ENCODE peak calls at places on chromosome 2, in five cellular contexts. L, T, K, N and G are unnamed samples.

GRCh38 chr2:172086349-172087190 is 1.3 kb downstream of the DLX1 start:
- DNase-seq in L (peak; percentile 47), T (no peak), K (no peak), N (no peak), G (peak; percentile 69)

GRCh38 chr2:19140463-19141208 is 217.8 kb downstream of the OSR1 start:
- DNase-seq in L (no peak), T (peak; percentile 94), K (peak; percentile 47), N (peak; percentile 78), G (no peak)

GRCh38 chr2:178819992-178820391 is 12.8 kb upstream of the TTN start:
- DNase-seq in L (no peak), T (peak; percentile 31), K (no peak), N (no peak), G (no peak)

GRCh38 chr2:55796121-55796520 is 102.5 kb upstream of the PNPT1 start:
- DNase-seq in L (no peak), T (no peak), K (no peak), N (no peak), G (no peak)

GRCh38 chr2:105953942-105954341 is 209.2 kb downstream of the NCK2 start:
- DNase-seq in L (no peak), T (no peak), K (no peak), N (no peak), G (no peak)

GRCh38 chr2:238864207-238865014 is 16.5 kb downstream of the TWIST2 start:
- DNase-seq in L (no peak), T (peak; percentile 98), K (peak; percentile 93), N (peak; percentile 90), G (no peak)

GRCh38 chr2:40760071-40760666 is 308.3 kb upstream of the SLC8A1 start:
- DNase-seq in L (no peak), T (peak; percentile 39), K (peak; percentile 64), N (peak; percentile 39), G (no peak)

GRCh38 chr2:222290691-222291484 is 7.9 kb downstream of the PAX3 start:
- DNase-seq in L (no peak), T (no peak), K (peak; percentile 74), N (no peak), G (no peak)

GRCh38 chr2:98908909-98909308 is 27.1 kb downstream of the CRACDL start:
- DNase-seq in L (no peak), T (peak; percentile 59), K (no peak), N (peak; percentile 22), G (no peak)

GRCh38 chr2:36355157-36355889 is at the start of gene CRIM1:
- DNase-seq in L (no peak), T (peak; percentile 95), K (peak; percentile 98), N (peak; percentile 91), G (peak; percentile 75)

GRCh38 chr2:27233341-27233740 is 16.2 kb downstream of the CAD start:
- DNase-seq in L (no peak), T (no peak), K (no peak), N (no peak), G (no peak)

GRCh38 chr2:124258481-124258880 is 233.4 kb downstream of the CNTNAP5 start:
- DNase-seq in L (no peak), T (no peak), K (no peak), N (no peak), G (no peak)

GRCh38 chr2:187617925-187618324 is 63.7 kb upstream of the TFPI start:
- DNase-seq in L (no peak), T (no peak), K (no peak), N (no peak), G (no peak)

GRCh38 chr2:202186641-202187202 is 51.7 kb downstream of the SUMO1 start:
- DNase-seq in L (no peak), T (no peak), K (no peak), N (no peak), G (no peak)

GRCh38 chr2:155844481-155844880 is 488.0 kb downstream of the NR4A2 start:
- DNase-seq in L (no peak), T (no peak), K (no peak), N (no peak), G (no peak)

GRCh38 chr2:21055879-21056790 is 12.3 kb upstream of the APOB start:
- DNase-seq in L (no peak), T (no peak), K (no peak), N (no peak), G (no peak)

GRCh38 chr2:105732096-105732495 is 12.6 kb upstream of the NCK2 start:
- DNase-seq in L (no peak), T (no peak), K (peak; percentile 67), N (peak; percentile 73), G (no peak)

GRCh38 chr2:208025814-208026184 is 472 bp upstream of the PLEKHM3 start:
- DNase-seq in L (peak; percentile 6), T (peak; percentile 23), K (peak; percentile 20), N (no peak), G (peak; percentile 37)

GRCh38 chr2:11290713-11291112 is 53.7 kb downstream of the ROCK2 start:
- DNase-seq in L (no peak), T (no peak), K (no peak), N (no peak), G (no peak)

GRCh38 chr2:28364611-28365010 is 28.0 kb upstream of the FOSL2 start:
- DNase-seq in L (no peak), T (no peak), K (no peak), N (no peak), G (no peak)

GRCh38 chr2:113910967-113911678 is 21.2 kb downstream of the ACTR3 start:
- DNase-seq in L (no peak), T (peak; percentile 24), K (no peak), N (no peak), G (no peak)

GRCh38 chr2:108449410-108450200 is 599 bp downstream of the GCC2 start:
- DNase-seq in L (peak; percentile 26), T (peak; percentile 61), K (peak; percentile 57), N (no peak), G (peak; percentile 45)